ENCODE peak calls at places on chromosomes 16 and 17, in nine cellular contexts. L, U, Y, F, K, S, H, J and X are unnamed samples.

GRCh38 chr17:76468634-76469010 is 1.2 kb downstream of the AANAT start:
- DNase-seq in U (no peak), H (no peak), K (no peak), F (peak; percentile 42), J (no peak), S (no peak), L (no peak), Y (no peak), X (no peak)

GRCh38 chr17:72850410-72850809 is 242.1 kb downstream of the SLC39A11 start:
- DNase-seq in U (no peak), H (no peak), J (no peak), S (peak; percentile 24), K (no peak), Y (no peak), L (no peak), F (no peak), X (no peak)

GRCh38 chr17:47611372-47612350 is 38.1 kb upstream of the KPNB1 start:
- DNase-seq in S (no peak), J (no peak), Y (no peak), H (no peak), K (no peak), U (no peak), F (no peak), L (no peak), X (no peak)

GRCh38 chr16:6483634-6484033 is 849.0 kb upstream of the RBFOX1 start:
- DNase-seq in L (no peak), Y (no peak), K (no peak), F (no peak), U (no peak), H (no peak), J (no peak), S (no peak), X (no peak)

GRCh38 chr16:85511938-85512551 is 101.1 kb upstream of the GSE1 start:
- DNase-seq in F (no peak), Y (no peak), S (no peak), J (no peak), H (no peak), L (no peak), K (no peak), U (no peak), X (no peak)

GRCh38 chr16:82603784-82604411 is 22.9 kb upstream of the CDH13 start:
- DNase-seq in S (peak; percentile 28), F (no peak), H (no peak), K (no peak), L (peak; percentile 90), J (peak; percentile 29), U (peak; percentile 52), Y (no peak), X (peak; percentile 58)

GRCh38 chr16:2821483-2822157 is 4.6 kb downstream of the PRSS21 start:
- DNase-seq in U (no peak), L (no peak), Y (no peak), F (no peak), K (no peak), H (no peak), S (no peak), J (peak; percentile 3), X (no peak)

GRCh38 chr16:23434380-23434779 is 18.6 kb downstream of the COG7 start:
- DNase-seq in L (no peak), H (peak; percentile 33), J (no peak), Y (no peak), F (no peak), K (no peak), S (no peak), U (no peak), X (no peak)

GRCh38 chr16:23557779-23558330 is 328 bp downstream of the UBFD1 start:
- DNase-seq in U (no peak), K (no peak), S (no peak), J (peak; percentile 29), L (no peak), Y (peak; percentile 23), F (peak; percentile 55), H (no peak), X (peak; percentile 37)

GRCh38 chr16:79628501-79628975 is 28.0 kb upstream of the MAF start:
- DNase-seq in H (no peak), U (no peak), S (no peak), Y (no peak), F (no peak), L (no peak), K (no peak), J (no peak), X (no peak)

GRCh38 chr16:11047057-11047456 is 102.7 kb downstream of the CLEC16A start:
- DNase-seq in K (no peak), J (no peak), Y (no peak), L (peak; percentile 58), S (no peak), U (no peak), F (peak; percentile 13), H (no peak), X (peak; percentile 39)

GRCh38 chr17:79914813-79915740 is 75.8 kb upstream of the CBX4 start:
- DNase-seq in H (no peak), S (no peak), F (no peak), L (no peak), K (peak; percentile 59), Y (no peak), U (no peak), J (no peak), X (no peak)

GRCh38 chr17:4509402-4509801 is 10.7 kb downstream of the SPNS2 start:
- DNase-seq in U (no peak), H (no peak), F (no peak), Y (no peak), L (no peak), J (no peak), K (peak; percentile 85), S (no peak), X (no peak)

GRCh38 chr16:48272837-48273421 is 25.6 kb upstream of the ABCC11 start:
- DNase-seq in J (no peak), K (no peak), U (peak; percentile 18), H (no peak), Y (peak; percentile 42), F (no peak), S (no peak), L (no peak), X (no peak)

GRCh38 chr17:74840989-74841666 is 18.6 kb downstream of the GRIN2C start:
- DNase-seq in S (peak; percentile 61), H (no peak), F (no peak), K (no peak), U (peak; percentile 83), Y (peak; percentile 67), L (peak; percentile 92), J (peak; percentile 30), X (peak; percentile 63)

GRCh38 chr17:74840500-74840899 is 19.2 kb downstream of the GRIN2C start:
- DNase-seq in Y (no peak), H (no peak), K (no peak), J (no peak), S (no peak), U (no peak), L (no peak), F (no peak), X (no peak)

GRCh38 chr17:74842146-74842598 is 17.5 kb downstream of the GRIN2C start:
- DNase-seq in H (no peak), S (peak; percentile 56), L (no peak), F (no peak), Y (no peak), U (no peak), J (no peak), K (no peak), X (no peak)

GRCh38 chr17:74843352-74843627 is 16.4 kb downstream of the GRIN2C start:
- DNase-seq in J (no peak), K (no peak), L (no peak), S (no peak), F (no peak), H (no peak), Y (no peak), U (no peak), X (no peak)

GRCh38 chr17:74842599-74843351 is 16.9 kb downstream of the GRIN2C start:
- DNase-seq in K (no peak), F (peak; percentile 74), J (peak; percentile 68), H (peak; percentile 96), S (peak; percentile 76), U (peak; percentile 76), Y (no peak), L (no peak), X (peak; percentile 66)
- TF ChIP-seq POLR2A in K (no peak), F (no peak), J (no peak), H (peak; percentile 77), S (no peak), U (no peak), Y (no peak), L (no peak), X (no peak)

DNA sequence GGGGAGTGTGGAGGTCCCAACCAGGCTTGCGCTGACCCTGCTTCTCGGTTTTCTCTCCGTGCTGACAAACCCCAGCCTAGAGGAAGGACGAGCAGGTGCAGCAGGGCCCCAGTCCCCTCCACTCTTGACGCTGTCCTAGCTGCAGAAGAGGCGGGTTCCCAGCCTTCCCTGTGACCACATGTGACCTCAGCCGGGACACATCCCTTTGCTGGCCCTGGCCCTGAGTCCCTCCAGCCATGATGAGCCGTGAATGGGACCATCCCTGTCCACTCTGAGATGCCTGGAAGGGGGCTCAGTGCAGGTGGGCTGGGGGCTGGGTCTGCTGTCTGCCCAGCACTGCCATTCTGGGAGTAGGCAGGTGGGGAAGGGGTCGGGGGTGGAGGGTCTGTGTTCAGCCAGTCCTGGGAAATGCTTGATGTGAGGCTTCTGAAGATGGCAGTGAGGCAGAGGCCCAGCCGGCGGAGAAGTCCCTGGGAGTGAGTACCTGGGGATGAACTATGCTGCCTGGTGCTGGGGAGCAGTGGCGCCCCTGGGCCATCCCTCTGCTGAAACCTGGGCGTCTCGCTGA is 1.9 kb upstream of the TUBB3 start:
- DNase-seq in Y (no peak), F (no peak), S (peak; percentile 61), U (no peak), H (no peak), K (no peak), L (no peak), J (no peak), X (no peak)
- H3K4me3 ChIP-seq in Y (no peak overlapping the region), F (no peak overlapping the region), S (no peak overlapping the region), U (no peak overlapping the region), H (peak overlapping the region; percentile 83), K (no peak overlapping the region), L (no peak overlapping the region), J (no peak overlapping the region), X (no peak overlapping the region)

DNA sequence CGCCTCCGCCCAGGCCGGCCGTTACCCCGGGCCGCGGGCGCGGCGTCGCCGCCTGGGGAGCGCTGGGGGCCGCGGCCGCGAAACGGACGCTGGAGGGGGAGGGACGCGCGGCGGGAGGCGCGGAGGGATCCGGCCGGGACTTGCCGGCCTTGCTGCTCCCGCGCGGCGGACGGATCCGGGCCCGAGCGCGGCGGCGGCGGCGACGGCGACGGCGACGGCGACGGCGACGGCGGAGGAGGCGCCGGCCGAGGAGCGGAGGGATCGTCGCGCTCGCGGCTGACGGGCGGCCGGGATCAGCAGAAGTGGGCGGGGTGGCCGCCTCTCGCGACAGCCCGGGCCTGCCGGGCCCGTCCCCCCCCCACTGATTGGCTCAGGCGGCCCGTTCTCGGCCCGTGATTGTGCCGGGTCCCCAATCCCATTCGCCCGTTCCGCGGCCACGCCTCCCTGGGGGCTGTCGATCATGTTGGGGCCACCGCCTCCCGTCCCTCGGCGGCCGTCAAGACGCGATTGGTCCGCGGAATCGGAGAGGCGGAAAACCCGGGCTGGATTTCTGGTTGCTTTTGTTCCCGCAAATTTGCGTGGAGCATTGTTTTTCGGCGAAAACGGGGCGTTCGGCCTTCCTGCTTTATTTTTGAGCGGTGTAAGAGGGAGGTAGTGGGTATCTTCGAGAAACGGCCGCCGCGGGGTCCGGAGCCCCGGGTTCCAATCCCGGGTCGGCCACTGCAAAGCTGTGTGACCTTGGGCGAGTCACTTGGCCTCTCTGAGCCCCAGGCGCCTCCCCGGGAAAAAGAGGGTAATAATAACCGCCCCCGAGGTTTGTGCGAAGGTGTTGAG is at the start of gene ZCCHC14:
- DNase-seq in L (peak; percentile 100), J (peak; percentile 100), F (peak; percentile 100), S (peak; percentile 100), Y (peak; percentile 98), H (peak; percentile 98), K (peak; percentile 98), U (peak; percentile 100), X (peak; percentile 99)
- TF ChIP-seq POLR2A in L (no peak), J (peak; percentile 11), F (peak; percentile 95), S (peak; percentile 88), Y (peak; percentile 84), H (peak; percentile 70), K (no peak), U (peak; percentile 13), X (peak; percentile 92)

GRCh38 chr16:50717109-50717893 is 23.9 kb downstream of the NOD2 start:
- DNase-seq in U (no peak), F (no peak), H (no peak), Y (no peak), J (no peak), S (no peak), L (no peak), K (no peak), X (no peak)
- H3K4me3 ChIP-seq in U (no peak overlapping the region), F (no peak overlapping the region), H (no peak overlapping the region), Y (no peak overlapping the region), J (no peak overlapping the region), S (no peak overlapping the region), L (no peak overlapping the region), K (no peak overlapping the region), X (no peak overlapping the region)